ENCODE peak calls at places on chromosomes 13 and 19, in four cellular contexts. A is WTC11, J is K562, T is HepG2. E is an unnamed sample.
A peak's percentile ranks its signal among the peaks of the same experiment; 100 is the strongest.

GRCh38 chr19:16073988-16074387 is 2.3 kb upstream of the TPM4 start:
- DNase-seq in T (no peak), A (no peak), J (no peak), E (no peak)

GRCh38 chr19:48739835-48740704 is at the start of gene RASIP1:
- DNase-seq in T (no peak), J (no peak), A (no peak), E (no peak)

GRCh38 chr19:32646556-32646955 is 28.4 kb downstream of the ANKRD27 start:
- DNase-seq in T (no peak), J (no peak), A (no peak), E (no peak)

GRCh38 chr13:101449971-101450748 is 2.3 kb upstream of the ITGBL1 start:
- DNase-seq in A (no peak), J (no peak), T (no peak), E (no peak)

GRCh38 chr13:101728615-101729014 is 276.1 kb downstream of the ITGBL1 start:
- DNase-seq in T (no peak), J (no peak), A (no peak), E (no peak)

GRCh38 chr13:61188057-61188456 is 227.6 kb downstream of the PCDH20 start:
- DNase-seq in T (no peak), J (no peak), A (no peak), E (no peak)

GRCh38 chr19:52988506-52988905 is 25.2 kb upstream of the ERVV-1 start:
- DNase-seq in T (no peak), J (no peak), A (no peak), E (no peak)

GRCh38 chr13:114119196-114119595 is 13.2 kb downstream of the RASA3 start:
- DNase-seq in J (no peak), A (peak; percentile 79), T (peak; percentile 30), E (no peak)

GRCh38 chr13:51729853-51730553 is 74.0 kb downstream of the DHRS12 start:
- DNase-seq in T (peak; percentile 70), J (no peak), A (no peak), E (no peak)

GRCh38 chr19:47309038-47309437 is 623 bp upstream of the C5AR1 start:
- DNase-seq in A (no peak), T (no peak), J (no peak), E (no peak)

GRCh38 chr13:50921706-50922105 is 12.1 kb downstream of the RNASEH2B start:
- DNase-seq in J (no peak), T (no peak), A (no peak), E (no peak)

GRCh38 chr19:52034051-52034728 is 6.0 kb upstream of the ZNF614 start:
- DNase-seq in J (no peak), A (no peak), T (no peak), E (no peak)

GRCh38 chr19:43636121-43636683 is 3.4 kb downstream of the CADM4 start:
- DNase-seq in T (peak; percentile 24), A (peak; percentile 62), J (peak; percentile 27), E (no peak)

GRCh38 chr19:16340092-16340491 is 15.5 kb downstream of the KLF2 start:
- DNase-seq in A (no peak), J (no peak), T (peak; percentile 20), E (no peak)

GRCh38 chr13:51539887-51540286 is 44.4 kb upstream of the WDFY2 start:
- DNase-seq in T (no peak), A (no peak), J (no peak), E (no peak)

GRCh38 chr19:843836-844299 is 3.1 kb downstream of the PRTN3 start:
- DNase-seq in A (no peak), J (peak; percentile 67), T (no peak), E (no peak)

GRCh38 chr19:45515807-45516401 is 8.6 kb downstream of the VASP start:
- DNase-seq in J (peak; percentile 15), A (no peak), T (no peak), E (no peak)

GRCh38 chr19:2627319-2627829 is 75.1 kb downstream of the GNG7 start:
- DNase-seq in T (peak; percentile 68), J (no peak), A (no peak), E (no peak)

GRCh38 chr13:46617382-46617781 is 64.4 kb downstream of the LRCH1 start:
- DNase-seq in T (no peak), A (no peak), J (no peak), E (no peak)

GRCh38 chr19:31421856-31422255 is 72.6 kb upstream of the TSHZ3 start:
- DNase-seq in T (no peak), A (peak; percentile 21), J (no peak), E (no peak)

GRCh38 chr13:108342369-108343289 is 73.1 kb downstream of the TNFSF13B start:
- DNase-seq in T (peak; percentile 15), A (no peak), J (no peak), E (peak; percentile 3)

DNA sequence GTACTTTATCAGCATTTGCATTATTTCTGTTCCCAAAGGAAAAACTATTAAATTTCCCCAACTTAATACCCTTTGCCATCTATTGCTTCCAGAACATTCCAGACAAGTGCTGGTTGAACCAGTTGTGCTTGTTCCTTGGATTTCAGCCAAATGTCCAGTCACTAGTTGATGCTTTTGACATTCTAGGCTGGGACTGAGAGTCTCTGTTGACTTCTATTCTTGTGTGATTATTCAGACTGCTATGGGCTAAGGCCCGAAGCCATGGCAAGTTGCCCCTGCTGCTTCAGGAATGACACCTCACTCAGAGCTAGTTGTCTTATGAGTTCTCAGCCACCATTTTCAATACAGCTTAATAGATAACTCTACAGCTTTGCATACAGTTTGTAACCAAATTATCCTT is 458.1 kb upstream of the ARGLU1 start:
- DNase-seq in A (no peak), J (no peak), T (no peak), E (no peak)
- TF ChIP-seq NR2C2 in A (no peak), J (no peak), T (no peak), E (no peak)

DNA sequence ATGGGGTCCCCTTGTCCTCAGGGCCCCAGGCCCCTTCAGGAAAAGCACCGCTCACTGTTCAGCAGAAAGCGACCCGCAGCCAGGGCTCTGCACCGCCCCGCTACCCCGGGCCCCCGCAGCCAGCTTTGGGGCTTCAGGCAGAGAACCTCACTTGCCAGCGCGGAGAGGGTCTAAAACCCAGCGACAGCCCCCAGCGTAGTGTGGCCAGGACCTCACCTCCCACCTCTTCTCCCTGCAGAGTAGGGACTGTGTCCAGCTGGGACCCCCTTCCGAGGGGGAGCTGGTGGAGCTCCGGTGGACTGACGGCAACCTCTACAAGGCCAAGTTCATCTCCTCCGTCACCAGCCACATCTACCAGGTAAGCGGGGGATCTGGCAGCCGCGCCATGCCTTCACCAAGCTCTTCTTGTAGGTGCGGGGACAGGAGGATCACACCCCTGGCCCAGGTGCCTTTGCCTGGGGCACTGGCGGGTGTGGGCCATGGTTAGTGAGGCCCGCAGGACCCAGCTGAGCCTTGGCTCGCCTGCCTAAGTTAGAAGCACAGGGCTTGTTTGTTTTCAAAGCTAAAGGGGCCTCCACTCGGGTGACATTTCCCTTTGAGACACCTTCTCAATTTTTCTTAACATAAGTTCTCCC is 175.7 kb downstream of the KDM4B start:
- DNase-seq in A (no peak), J (no peak), T (no peak), E (no peak)
- TF ChIP-seq NR2C2 in A (no peak), J (no peak), T (no peak), E (no peak)

GRCh38 chr19:54114340-54114826 is 1.1 kb downstream of the TFPT start:
- DNase-seq in A (no peak), J (no peak), T (no peak), E (no peak)
- TF ChIP-seq NR2C2 in A (no peak), J (no peak), T (no peak), E (no peak)

DNA sequence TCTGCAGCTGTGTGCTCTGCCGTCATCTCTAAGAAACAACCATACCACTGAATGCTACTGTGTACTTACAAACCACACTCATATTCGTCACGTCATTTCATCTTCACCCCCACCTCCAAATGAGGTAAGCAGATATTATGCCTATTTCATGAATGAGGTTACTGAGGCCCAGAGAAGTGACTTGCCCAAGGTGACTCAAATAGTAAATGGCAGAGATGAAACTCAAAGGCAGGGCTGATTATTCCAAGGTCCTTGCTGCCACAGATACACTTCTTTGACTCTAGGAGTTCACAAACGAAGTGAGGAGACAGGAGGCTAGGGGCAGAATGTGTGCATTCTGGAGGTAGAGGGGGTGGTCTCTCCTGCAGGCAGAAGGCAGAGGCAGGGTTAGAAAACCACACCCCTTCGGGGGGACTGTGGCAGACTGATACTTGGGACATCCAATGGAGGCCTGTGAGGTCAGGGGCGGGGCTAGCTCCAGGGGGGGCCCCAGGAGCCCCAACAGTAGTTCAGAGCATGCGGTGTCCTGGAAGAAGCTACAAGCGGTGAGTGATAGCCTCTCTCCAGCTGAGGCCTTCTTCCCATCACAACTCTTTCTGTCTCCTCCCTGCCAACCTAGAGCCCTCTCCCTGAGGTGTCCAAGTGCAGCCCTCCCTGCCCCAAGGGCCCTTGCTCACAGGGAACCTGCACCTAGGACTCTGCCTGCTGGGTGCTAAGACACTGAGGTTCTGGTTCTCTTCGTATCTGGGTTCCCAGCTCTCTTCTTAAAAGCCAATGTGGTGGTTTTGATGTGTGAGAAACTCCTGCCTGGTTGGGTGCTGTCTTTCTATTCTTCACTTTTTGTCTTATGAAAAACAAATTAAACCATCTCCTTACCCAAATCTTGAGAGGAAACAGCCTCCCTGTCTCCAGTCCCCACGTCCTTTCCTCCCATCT is 4.6 kb upstream of the KMT2B start:
- DNase-seq in A (peak; percentile 46), J (no peak), T (no peak), E (peak; percentile 82)
- TF ChIP-seq NR2C2 in A (no peak), J (no peak), T (no peak), E (no peak)

GRCh38 chr13:30027569-30028455 is 177.4 kb upstream of the UBL3 start:
- DNase-seq in J (no peak), T (no peak), A (no peak), E (no peak)

GRCh38 chr13:30025351-30025750 is 174.9 kb upstream of the UBL3 start:
- DNase-seq in A (no peak), J (no peak), T (no peak), E (no peak)

GRCh38 chr13:30022796-30023195 is 172.4 kb upstream of the UBL3 start:
- DNase-seq in A (no peak), J (no peak), T (no peak), E (no peak)

GRCh38 chr13:30026909-30027308 is 176.5 kb upstream of the UBL3 start:
- DNase-seq in J (no peak), A (no peak), T (peak; percentile 60), E (no peak)

GRCh38 chr13:30026093-30026492 is 175.7 kb upstream of the UBL3 start:
- DNase-seq in T (no peak), J (no peak), A (no peak), E (no peak)
- TF ChIP-seq NR2C2 in T (no peak), J (no peak), A (no peak), E (no peak)

DNA sequence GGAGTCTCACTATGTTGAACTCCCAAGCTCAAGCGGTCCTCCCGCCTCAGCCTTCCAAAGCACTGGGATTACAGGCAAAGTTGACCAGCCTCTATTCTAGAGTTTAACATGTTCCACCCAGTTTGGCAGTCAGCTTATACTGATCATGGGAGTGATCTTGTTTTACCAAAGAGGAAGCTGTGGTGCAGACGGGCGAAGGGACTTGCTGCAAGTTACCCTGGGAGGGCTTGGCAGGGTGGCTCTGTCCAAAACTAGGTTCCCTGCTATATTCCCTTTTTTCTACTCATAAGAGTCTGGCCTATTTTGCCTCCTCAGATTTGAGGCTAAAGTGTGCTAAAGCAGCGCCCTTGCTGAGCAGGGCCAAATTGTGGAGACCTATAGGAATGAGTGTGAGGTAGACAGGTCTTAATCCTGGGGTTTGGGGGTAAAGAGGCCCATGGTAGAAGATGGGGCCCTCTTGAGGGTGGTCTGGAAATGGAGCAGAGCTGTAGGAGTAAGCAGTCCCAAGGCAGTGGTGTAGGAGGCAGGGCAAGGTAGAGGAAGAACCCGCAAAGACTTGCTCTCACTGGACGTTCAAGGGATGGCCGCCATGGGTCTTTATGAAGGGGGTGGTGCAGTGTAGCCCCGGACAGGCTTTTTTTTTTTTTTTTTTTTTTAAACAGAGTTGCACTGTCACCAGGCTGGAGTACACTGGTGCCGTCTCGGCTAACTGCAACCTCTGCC is 3.3 kb downstream of the RPS19 start:
- DNase-seq in J (no peak), T (no peak), A (no peak), E (no peak)
- TF ChIP-seq NR2C2 in J (no peak), T (no peak), A (no peak), E (no peak)

E was measured in GM12878.